ENCODE peak calls at places on chromosomes 11 and 22, in seven cellular contexts. I is spleen, Q is fibroblast of villous mesenchyme, T is coronary artery, W is dorsolateral prefrontal cortex, O is tibial artery, M is thoracic aorta. K is an unnamed sample.

GRCh38 chr22:27107824-27108223 is 450.4 kb downstream of the MIAT start:
- DNase-seq in I (no peak), Q (peak; percentile 93), T (peak; percentile 75), W (no peak), O (peak; percentile 88), M (peak; percentile 67), K (no peak)

GRCh38 chr22:30205281-30206115 is 41.1 kb downstream of the LIF start:
- DNase-seq in I (no peak), Q (peak; percentile 97), T (peak; percentile 87), W (no peak), O (peak; percentile 73), M (no peak), K (no peak)

GRCh38 chr11:75069473-75069872 is 27.2 kb downstream of the OR2AT4 start:
- DNase-seq in I (no peak), Q (no peak), T (no peak), W (no peak), O (no peak), M (no peak), K (no peak)

GRCh38 chr11:130095326-130095725 is 25.6 kb downstream of the APLP2 start:
- DNase-seq in I (no peak), Q (no peak), T (no peak), W (no peak), O (no peak), M (no peak), K (no peak)

GRCh38 chr11:69293819-69294505 is at the start of gene MYEOV:
- DNase-seq in I (peak; percentile 83), Q (peak; percentile 42), T (no peak), W (no peak), O (no peak), M (no peak), K (no peak)

GRCh38 chr22:34765115-34765514 is 300.8 kb upstream of the ISX start:
- DNase-seq in I (no peak), Q (no peak), T (no peak), W (no peak), O (no peak), M (no peak), K (no peak)

GRCh38 chr11:134576286-134576685 is 164.2 kb upstream of the B3GAT1 start:
- DNase-seq in I (no peak), Q (no peak), T (peak; percentile 49), W (no peak), O (no peak), M (no peak), K (no peak)

GRCh38 chr22:47100646-47101045 is 338.2 kb downstream of the TBC1D22A start:
- DNase-seq in I (no peak), Q (no peak), T (no peak), W (no peak), O (no peak), M (no peak), K (no peak)

GRCh38 chr11:40388097-40388818 is 1071.2 kb downstream of the LRRC4C start:
- DNase-seq in I (no peak), Q (no peak), T (no peak), W (no peak), O (no peak), M (no peak), K (no peak)

GRCh38 chr11:116879789-116880402 is 42.5 kb upstream of the APOA1 start:
- DNase-seq in I (no peak), Q (peak; percentile 80), T (no peak), W (no peak), O (no peak), M (no peak), K (no peak)

GRCh38 chr11:88418508-88418907 is 81.0 kb upstream of the CTSC start:
- DNase-seq in I (no peak), Q (no peak), T (no peak), W (no peak), O (no peak), M (no peak), K (no peak)

GRCh38 chr11:45930031-45930794 is 7.8 kb downstream of the LARGE2 start:
- DNase-seq in I (peak; percentile 95), Q (no peak), T (peak; percentile 62), W (no peak), O (peak; percentile 67), M (no peak), K (peak; percentile 78)

GRCh38 chr22:25382762-25383161 is 163.3 kb downstream of the CRYBB2 start:
- DNase-seq in I (no peak), Q (no peak), T (no peak), W (no peak), O (no peak), M (no peak), K (no peak)
- TF ChIP-seq CTCF in I (no peak), Q (no peak), T (no peak), W (no peak), O (no peak), M (no peak), K (no peak)

GRCh38 chr11:71238285-71238875 is 14.0 kb downstream of the SHANK2 start:
- DNase-seq in I (peak; percentile 17), Q (no peak), T (peak; percentile 62), W (no peak), O (no peak), M (no peak), K (no peak)
- TF ChIP-seq CTCF in I (no peak), Q (no peak), T (no peak), W (no peak), O (no peak), M (no peak), K (no peak)

GRCh38 chr11:122487669-122488068 is 167.9 kb upstream of the UBASH3B start:
- DNase-seq in I (no peak), Q (no peak), T (no peak), W (no peak), O (no peak), M (no peak), K (no peak)
- TF ChIP-seq CTCF in I (no peak), Q (no peak), T (no peak), W (no peak), O (no peak), M (no peak), K (no peak)

GRCh38 chr11:35364101-35364780 is 55.1 kb downstream of the SLC1A2 start:
- DNase-seq in I (no peak), Q (peak; percentile 87), T (peak; percentile 83), W (no peak), O (peak; percentile 91), M (peak; percentile 54), K (no peak)

GRCh38 chr11:35360059-35360530 is 59.3 kb downstream of the SLC1A2 start:
- DNase-seq in I (no peak), Q (peak; percentile 36), T (no peak), W (no peak), O (no peak), M (no peak), K (no peak)

GRCh38 chr11:35363246-35364100 is 55.9 kb downstream of the SLC1A2 start:
- DNase-seq in I (no peak), Q (no peak), T (no peak), W (no peak), O (peak; percentile 75), M (no peak), K (no peak)

GRCh38 chr11:35365395-35365794 is 54.0 kb downstream of the SLC1A2 start:
- DNase-seq in I (no peak), Q (no peak), T (no peak), W (no peak), O (no peak), M (no peak), K (no peak)

DNA sequence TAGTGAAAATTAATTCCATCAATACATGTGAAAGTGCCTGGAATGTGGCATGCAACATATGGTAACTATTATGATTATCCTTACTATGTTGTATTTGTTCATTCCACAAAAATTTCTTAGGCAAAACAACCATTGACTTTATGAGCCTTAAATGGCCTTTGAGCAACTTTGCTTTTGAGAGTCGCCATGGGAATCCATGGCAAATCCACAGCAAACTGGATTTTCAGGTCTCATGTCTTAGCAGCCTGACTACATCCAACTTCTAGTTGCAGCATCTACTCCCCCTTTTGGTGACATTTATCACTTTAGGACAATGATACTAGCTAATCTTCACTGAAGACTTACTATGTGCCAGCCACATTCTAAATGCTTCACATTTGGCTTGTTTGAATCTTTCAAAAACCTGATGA is 56.8 kb downstream of the SLC1A2 start:
- DNase-seq in I (no peak), Q (peak; percentile 48), T (no peak), W (no peak), O (no peak), M (no peak), K (no peak)
- TF ChIP-seq CTCF in I (no peak), Q (no peak), T (no peak), W (no peak), O (no peak), M (no peak), K (no peak)

DNA sequence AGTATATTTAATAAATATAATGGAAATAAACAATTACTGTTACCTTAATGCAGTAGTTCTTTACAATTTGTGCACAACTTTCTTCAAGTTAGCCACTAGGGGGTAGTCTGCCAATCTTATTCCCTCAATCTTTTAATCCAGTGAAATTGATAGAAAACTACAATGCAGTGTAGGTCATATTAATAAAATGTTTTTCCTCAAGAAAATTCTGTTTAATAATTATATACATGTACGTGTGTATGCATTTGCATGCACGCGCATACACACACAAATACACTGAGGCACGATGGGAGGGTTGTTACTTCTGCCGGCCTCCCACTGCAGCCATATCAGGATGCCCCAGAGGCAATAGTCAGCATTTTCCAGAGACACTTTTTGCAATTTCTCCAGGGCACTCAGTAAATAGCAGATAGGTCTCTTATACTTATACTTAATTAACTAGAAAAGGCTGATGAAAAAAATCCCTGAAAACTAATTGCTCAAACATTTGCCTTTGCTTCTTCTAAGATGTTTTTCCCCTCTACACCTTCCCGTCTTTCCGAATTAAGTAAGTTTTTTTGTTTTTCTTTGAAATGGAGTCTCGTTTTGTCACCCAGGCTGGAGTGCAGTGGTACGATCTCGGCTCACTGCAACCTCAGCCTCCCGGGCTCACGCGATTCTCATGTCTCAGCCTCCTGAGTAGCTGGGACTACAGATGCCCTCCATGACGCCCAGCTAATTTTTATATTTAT is 3.1 kb downstream of the GAB2 start:
- DNase-seq in I (no peak), Q (peak; percentile 33), T (no peak), W (no peak), O (no peak), M (no peak), K (no peak)
- TF ChIP-seq CTCF in I (no peak), Q (peak; percentile 58), T (peak; percentile 58), W (peak; percentile 60), O (peak; percentile 36), M (peak; percentile 46), K (no peak)

K was measured in activated B cell treated with CpG ODN at 0.5 μM for 24 hours.